ENCODE peak calls at places on chromosome 1, in ten cellular contexts. One of them, this sample, is unnamed.

GRCh38 chr1:10399487-10399917 is 638 bp downstream of the PGD start:
- ATAC-seq in gastroesophageal sphincter: no peak
- ATAC-seq in activated CD4-positive, alpha-beta T cell treated with anti-CD3 and anti-CD28 coated beads for 36 hours: no peak
- ATAC-seq in sciatic nerve: no peak
- ATAC-seq in aorta: no peak
- ATAC-seq in effector memory CD8-positive, alpha-beta T cell: no peak
- ATAC-seq in body of pancreas: no peak
- ATAC-seq in stimulated activated effector memory CD8-positive, alpha-beta T cell treated with anti-CD3 and anti-CD28 coated beads, Interleukin-12 subunit alpha, Interleukin-12 subunit beta, amount 100 ng/mL, for 72 hours: no peak
- ATAC-seq in activated T-cell treated with anti-CD3 and anti-CD28 coated beads, Interleukin-2, amount 50 U/mL, for 4 hours: no peak
- ATAC-seq in activated CD8-positive, alpha-beta T cell treated with anti-CD3 and anti-CD28 coated beads, Interleukin-2, amount 10 ng/mL, durations not matched to agents 7 days and 5 days: no peak
- ATAC-seq in this sample: no peak

GRCh38 chr1:46062651-46063319 is 69.6 kb downstream of the PIK3R3 start:
- ATAC-seq in activated CD8-positive, alpha-beta T cell treated with anti-CD3 and anti-CD28 coated beads, Interleukin-2, amount 10 ng/mL, durations not matched to agents 7 days and 5 days: peak; percentile 64
- ATAC-seq in gastroesophageal sphincter: no peak
- ATAC-seq in activated T-cell treated with anti-CD3 and anti-CD28 coated beads, Interleukin-2, amount 50 U/mL, for 4 hours: peak; percentile 54
- ATAC-seq in sciatic nerve: no peak
- ATAC-seq in body of pancreas: no peak
- ATAC-seq in activated CD4-positive, alpha-beta T cell treated with anti-CD3 and anti-CD28 coated beads for 36 hours: peak; percentile 68
- ATAC-seq in effector memory CD8-positive, alpha-beta T cell: peak; percentile 47
- ATAC-seq in aorta: no peak
- ATAC-seq in stimulated activated effector memory CD8-positive, alpha-beta T cell treated with anti-CD3 and anti-CD28 coated beads, Interleukin-12 subunit alpha, Interleukin-12 subunit beta, amount 100 ng/mL, for 72 hours: peak; percentile 48
- ATAC-seq in this sample: peak; percentile 45

GRCh38 chr1:56910441-56910985 is 55.3 kb downstream of the C8B start:
- ATAC-seq in activated CD8-positive, alpha-beta T cell treated with anti-CD3 and anti-CD28 coated beads, Interleukin-2, amount 10 ng/mL, durations not matched to agents 7 days and 5 days: no peak
- ATAC-seq in gastroesophageal sphincter: peak; percentile 35
- ATAC-seq in body of pancreas: peak; percentile 93
- ATAC-seq in effector memory CD8-positive, alpha-beta T cell: no peak
- ATAC-seq in activated T-cell treated with anti-CD3 and anti-CD28 coated beads, Interleukin-2, amount 50 U/mL, for 4 hours: no peak
- ATAC-seq in sciatic nerve: peak; percentile 50
- ATAC-seq in stimulated activated effector memory CD8-positive, alpha-beta T cell treated with anti-CD3 and anti-CD28 coated beads, Interleukin-12 subunit alpha, Interleukin-12 subunit beta, amount 100 ng/mL, for 72 hours: peak; percentile 19
- ATAC-seq in aorta: peak; percentile 47
- ATAC-seq in activated CD4-positive, alpha-beta T cell treated with anti-CD3 and anti-CD28 coated beads for 36 hours: no peak
- ATAC-seq in this sample: no peak

GRCh38 chr1:243542726-243543415 is 287.0 kb downstream of the SDCCAG8 start:
- ATAC-seq in activated T-cell treated with anti-CD3 and anti-CD28 coated beads, Interleukin-2, amount 50 U/mL, for 4 hours: no peak
- ATAC-seq in activated CD8-positive, alpha-beta T cell treated with anti-CD3 and anti-CD28 coated beads, Interleukin-2, amount 10 ng/mL, durations not matched to agents 7 days and 5 days: no peak
- ATAC-seq in aorta: no peak
- ATAC-seq in body of pancreas: no peak
- ATAC-seq in gastroesophageal sphincter: no peak
- ATAC-seq in stimulated activated effector memory CD8-positive, alpha-beta T cell treated with anti-CD3 and anti-CD28 coated beads, Interleukin-12 subunit alpha, Interleukin-12 subunit beta, amount 100 ng/mL, for 72 hours: no peak
- ATAC-seq in effector memory CD8-positive, alpha-beta T cell: no peak
- ATAC-seq in sciatic nerve: no peak
- ATAC-seq in activated CD4-positive, alpha-beta T cell treated with anti-CD3 and anti-CD28 coated beads for 36 hours: no peak
- ATAC-seq in this sample: no peak

GRCh38 chr1:8097077-8097799 is 71.1 kb upstream of the ERRFI1 start:
- ATAC-seq in activated CD4-positive, alpha-beta T cell treated with anti-CD3 and anti-CD28 coated beads for 36 hours: peak; percentile 91
- ATAC-seq in body of pancreas: peak; percentile 61
- ATAC-seq in sciatic nerve: no peak
- ATAC-seq in stimulated activated effector memory CD8-positive, alpha-beta T cell treated with anti-CD3 and anti-CD28 coated beads, Interleukin-12 subunit alpha, Interleukin-12 subunit beta, amount 100 ng/mL, for 72 hours: peak; percentile 98
- ATAC-seq in activated T-cell treated with anti-CD3 and anti-CD28 coated beads, Interleukin-2, amount 50 U/mL, for 4 hours: peak; percentile 98
- ATAC-seq in activated CD8-positive, alpha-beta T cell treated with anti-CD3 and anti-CD28 coated beads, Interleukin-2, amount 10 ng/mL, durations not matched to agents 7 days and 5 days: peak; percentile 55
- ATAC-seq in effector memory CD8-positive, alpha-beta T cell: peak; percentile 52
- ATAC-seq in gastroesophageal sphincter: no peak
- ATAC-seq in aorta: peak; percentile 63
- ATAC-seq in this sample: peak; percentile 95

GRCh38 chr1:160359559-160360226 is 7.2 kb upstream of the NHLH1 start:
- ATAC-seq in body of pancreas: no peak
- ATAC-seq in sciatic nerve: no peak
- ATAC-seq in activated CD4-positive, alpha-beta T cell treated with anti-CD3 and anti-CD28 coated beads for 36 hours: no peak
- ATAC-seq in activated CD8-positive, alpha-beta T cell treated with anti-CD3 and anti-CD28 coated beads, Interleukin-2, amount 10 ng/mL, durations not matched to agents 7 days and 5 days: no peak
- ATAC-seq in stimulated activated effector memory CD8-positive, alpha-beta T cell treated with anti-CD3 and anti-CD28 coated beads, Interleukin-12 subunit alpha, Interleukin-12 subunit beta, amount 100 ng/mL, for 72 hours: no peak
- ATAC-seq in effector memory CD8-positive, alpha-beta T cell: no peak
- ATAC-seq in aorta: no peak
- ATAC-seq in activated T-cell treated with anti-CD3 and anti-CD28 coated beads, Interleukin-2, amount 50 U/mL, for 4 hours: no peak
- ATAC-seq in gastroesophageal sphincter: no peak
- ATAC-seq in this sample: no peak

GRCh38 chr1:9659328-9659727 is 7.8 kb downstream of the PIK3CD start:
- ATAC-seq in body of pancreas: no peak
- ATAC-seq in activated T-cell treated with anti-CD3 and anti-CD28 coated beads, Interleukin-2, amount 50 U/mL, for 4 hours: no peak
- ATAC-seq in effector memory CD8-positive, alpha-beta T cell: no peak
- ATAC-seq in activated CD8-positive, alpha-beta T cell treated with anti-CD3 and anti-CD28 coated beads, Interleukin-2, amount 10 ng/mL, durations not matched to agents 7 days and 5 days: no peak
- ATAC-seq in activated CD4-positive, alpha-beta T cell treated with anti-CD3 and anti-CD28 coated beads for 36 hours: no peak
- ATAC-seq in stimulated activated effector memory CD8-positive, alpha-beta T cell treated with anti-CD3 and anti-CD28 coated beads, Interleukin-12 subunit alpha, Interleukin-12 subunit beta, amount 100 ng/mL, for 72 hours: no peak
- ATAC-seq in aorta: no peak
- ATAC-seq in sciatic nerve: no peak
- ATAC-seq in gastroesophageal sphincter: no peak
- ATAC-seq in this sample: no peak

GRCh38 chr1:180791806-180792205 is 120.9 kb upstream of the KIAA1614 start:
- ATAC-seq in aorta: no peak
- ATAC-seq in sciatic nerve: no peak
- ATAC-seq in stimulated activated effector memory CD8-positive, alpha-beta T cell treated with anti-CD3 and anti-CD28 coated beads, Interleukin-12 subunit alpha, Interleukin-12 subunit beta, amount 100 ng/mL, for 72 hours: peak; percentile 95
- ATAC-seq in activated T-cell treated with anti-CD3 and anti-CD28 coated beads, Interleukin-2, amount 50 U/mL, for 4 hours: no peak
- ATAC-seq in effector memory CD8-positive, alpha-beta T cell: no peak
- ATAC-seq in gastroesophageal sphincter: no peak
- ATAC-seq in activated CD4-positive, alpha-beta T cell treated with anti-CD3 and anti-CD28 coated beads for 36 hours: peak; percentile 88
- ATAC-seq in activated CD8-positive, alpha-beta T cell treated with anti-CD3 and anti-CD28 coated beads, Interleukin-2, amount 10 ng/mL, durations not matched to agents 7 days and 5 days: peak; percentile 55
- ATAC-seq in body of pancreas: no peak
- ATAC-seq in this sample: peak; percentile 99

GRCh38 chr1:212212901-212213300 is 72.3 kb upstream of the PPP2R5A start:
- ATAC-seq in effector memory CD8-positive, alpha-beta T cell: no peak
- ATAC-seq in gastroesophageal sphincter: no peak
- ATAC-seq in stimulated activated effector memory CD8-positive, alpha-beta T cell treated with anti-CD3 and anti-CD28 coated beads, Interleukin-12 subunit alpha, Interleukin-12 subunit beta, amount 100 ng/mL, for 72 hours: no peak
- ATAC-seq in aorta: no peak
- ATAC-seq in activated CD4-positive, alpha-beta T cell treated with anti-CD3 and anti-CD28 coated beads for 36 hours: no peak
- ATAC-seq in sciatic nerve: peak; percentile 94
- ATAC-seq in activated T-cell treated with anti-CD3 and anti-CD28 coated beads, Interleukin-2, amount 50 U/mL, for 4 hours: no peak
- ATAC-seq in activated CD8-positive, alpha-beta T cell treated with anti-CD3 and anti-CD28 coated beads, Interleukin-2, amount 10 ng/mL, durations not matched to agents 7 days and 5 days: no peak
- ATAC-seq in body of pancreas: no peak
- ATAC-seq in this sample: no peak

GRCh38 chr1:21725738-21726392 is 56.7 kb upstream of the RAP1GAP start:
- ATAC-seq in activated CD4-positive, alpha-beta T cell treated with anti-CD3 and anti-CD28 coated beads for 36 hours: no peak
- ATAC-seq in gastroesophageal sphincter: no peak
- ATAC-seq in stimulated activated effector memory CD8-positive, alpha-beta T cell treated with anti-CD3 and anti-CD28 coated beads, Interleukin-12 subunit alpha, Interleukin-12 subunit beta, amount 100 ng/mL, for 72 hours: no peak
- ATAC-seq in body of pancreas: no peak
- ATAC-seq in effector memory CD8-positive, alpha-beta T cell: no peak
- ATAC-seq in activated T-cell treated with anti-CD3 and anti-CD28 coated beads, Interleukin-2, amount 50 U/mL, for 4 hours: no peak
- ATAC-seq in aorta: no peak
- ATAC-seq in activated CD8-positive, alpha-beta T cell treated with anti-CD3 and anti-CD28 coated beads, Interleukin-2, amount 10 ng/mL, durations not matched to agents 7 days and 5 days: no peak
- ATAC-seq in sciatic nerve: no peak
- ATAC-seq in this sample: no peak

GRCh38 chr1:213284626-213285025 is 233.6 kb downstream of the RPS6KC1 start:
- ATAC-seq in body of pancreas: no peak
- ATAC-seq in gastroesophageal sphincter: no peak
- ATAC-seq in effector memory CD8-positive, alpha-beta T cell: no peak
- ATAC-seq in activated CD4-positive, alpha-beta T cell treated with anti-CD3 and anti-CD28 coated beads for 36 hours: no peak
- ATAC-seq in stimulated activated effector memory CD8-positive, alpha-beta T cell treated with anti-CD3 and anti-CD28 coated beads, Interleukin-12 subunit alpha, Interleukin-12 subunit beta, amount 100 ng/mL, for 72 hours: no peak
- ATAC-seq in activated CD8-positive, alpha-beta T cell treated with anti-CD3 and anti-CD28 coated beads, Interleukin-2, amount 10 ng/mL, durations not matched to agents 7 days and 5 days: no peak
- ATAC-seq in sciatic nerve: no peak
- ATAC-seq in aorta: no peak
- ATAC-seq in activated T-cell treated with anti-CD3 and anti-CD28 coated beads, Interleukin-2, amount 50 U/mL, for 4 hours: no peak
- ATAC-seq in this sample: no peak

GRCh38 chr1:204432708-204433107 is 21.1 kb upstream of the PPP1R15B start:
- ATAC-seq in stimulated activated effector memory CD8-positive, alpha-beta T cell treated with anti-CD3 and anti-CD28 coated beads, Interleukin-12 subunit alpha, Interleukin-12 subunit beta, amount 100 ng/mL, for 72 hours: no peak
- ATAC-seq in activated CD4-positive, alpha-beta T cell treated with anti-CD3 and anti-CD28 coated beads for 36 hours: no peak
- ATAC-seq in sciatic nerve: no peak
- ATAC-seq in gastroesophageal sphincter: no peak
- ATAC-seq in activated T-cell treated with anti-CD3 and anti-CD28 coated beads, Interleukin-2, amount 50 U/mL, for 4 hours: no peak
- ATAC-seq in effector memory CD8-positive, alpha-beta T cell: no peak
- ATAC-seq in activated CD8-positive, alpha-beta T cell treated with anti-CD3 and anti-CD28 coated beads, Interleukin-2, amount 10 ng/mL, durations not matched to agents 7 days and 5 days: no peak
- ATAC-seq in body of pancreas: no peak
- ATAC-seq in aorta: no peak
- ATAC-seq in this sample: no peak

GRCh38 chr1:168942165-168942564 is 164.3 kb upstream of the ATP1B1 start:
- ATAC-seq in activated CD8-positive, alpha-beta T cell treated with anti-CD3 and anti-CD28 coated beads, Interleukin-2, amount 10 ng/mL, durations not matched to agents 7 days and 5 days: no peak
- ATAC-seq in activated CD4-positive, alpha-beta T cell treated with anti-CD3 and anti-CD28 coated beads for 36 hours: no peak
- ATAC-seq in effector memory CD8-positive, alpha-beta T cell: no peak
- ATAC-seq in activated T-cell treated with anti-CD3 and anti-CD28 coated beads, Interleukin-2, amount 50 U/mL, for 4 hours: no peak
- ATAC-seq in stimulated activated effector memory CD8-positive, alpha-beta T cell treated with anti-CD3 and anti-CD28 coated beads, Interleukin-12 subunit alpha, Interleukin-12 subunit beta, amount 100 ng/mL, for 72 hours: no peak
- ATAC-seq in aorta: no peak
- ATAC-seq in gastroesophageal sphincter: no peak
- ATAC-seq in body of pancreas: no peak
- ATAC-seq in sciatic nerve: no peak
- ATAC-seq in this sample: no peak

GRCh38 chr1:55107989-55108388 is 68.6 kb downstream of the PCSK9 start:
- ATAC-seq in activated T-cell treated with anti-CD3 and anti-CD28 coated beads, Interleukin-2, amount 50 U/mL, for 4 hours: no peak
- ATAC-seq in stimulated activated effector memory CD8-positive, alpha-beta T cell treated with anti-CD3 and anti-CD28 coated beads, Interleukin-12 subunit alpha, Interleukin-12 subunit beta, amount 100 ng/mL, for 72 hours: no peak
- ATAC-seq in activated CD8-positive, alpha-beta T cell treated with anti-CD3 and anti-CD28 coated beads, Interleukin-2, amount 10 ng/mL, durations not matched to agents 7 days and 5 days: no peak
- ATAC-seq in effector memory CD8-positive, alpha-beta T cell: no peak
- ATAC-seq in body of pancreas: no peak
- ATAC-seq in activated CD4-positive, alpha-beta T cell treated with anti-CD3 and anti-CD28 coated beads for 36 hours: no peak
- ATAC-seq in gastroesophageal sphincter: no peak
- ATAC-seq in aorta: no peak
- ATAC-seq in sciatic nerve: no peak
- ATAC-seq in this sample: no peak

GRCh38 chr1:221118176-221118937 is 239.1 kb downstream of the HLX start:
- ATAC-seq in sciatic nerve: no peak
- ATAC-seq in activated CD4-positive, alpha-beta T cell treated with anti-CD3 and anti-CD28 coated beads for 36 hours: no peak
- ATAC-seq in gastroesophageal sphincter: no peak
- ATAC-seq in activated T-cell treated with anti-CD3 and anti-CD28 coated beads, Interleukin-2, amount 50 U/mL, for 4 hours: no peak
- ATAC-seq in activated CD8-positive, alpha-beta T cell treated with anti-CD3 and anti-CD28 coated beads, Interleukin-2, amount 10 ng/mL, durations not matched to agents 7 days and 5 days: no peak
- ATAC-seq in body of pancreas: no peak
- ATAC-seq in stimulated activated effector memory CD8-positive, alpha-beta T cell treated with anti-CD3 and anti-CD28 coated beads, Interleukin-12 subunit alpha, Interleukin-12 subunit beta, amount 100 ng/mL, for 72 hours: no peak
- ATAC-seq in effector memory CD8-positive, alpha-beta T cell: no peak
- ATAC-seq in aorta: no peak
- ATAC-seq in this sample: no peak

GRCh38 chr1:155139895-155140629 is at the start of gene DPM3:
- ATAC-seq in sciatic nerve: peak; percentile 89
- ATAC-seq in activated T-cell treated with anti-CD3 and anti-CD28 coated beads, Interleukin-2, amount 50 U/mL, for 4 hours: peak; percentile 78
- ATAC-seq in activated CD8-positive, alpha-beta T cell treated with anti-CD3 and anti-CD28 coated beads, Interleukin-2, amount 10 ng/mL, durations not matched to agents 7 days and 5 days: peak; percentile 77
- ATAC-seq in stimulated activated effector memory CD8-positive, alpha-beta T cell treated with anti-CD3 and anti-CD28 coated beads, Interleukin-12 subunit alpha, Interleukin-12 subunit beta, amount 100 ng/mL, for 72 hours: peak; percentile 85
- ATAC-seq in activated CD4-positive, alpha-beta T cell treated with anti-CD3 and anti-CD28 coated beads for 36 hours: peak; percentile 82
- ATAC-seq in gastroesophageal sphincter: peak; percentile 75
- ATAC-seq in aorta: peak; percentile 82
- ATAC-seq in effector memory CD8-positive, alpha-beta T cell: peak; percentile 62
- ATAC-seq in body of pancreas: peak; percentile 68
- ATAC-seq in this sample: peak; percentile 79

GRCh38 chr1:67632356-67632755 is 52.6 kb upstream of the GADD45A start:
- ATAC-seq in stimulated activated effector memory CD8-positive, alpha-beta T cell treated with anti-CD3 and anti-CD28 coated beads, Interleukin-12 subunit alpha, Interleukin-12 subunit beta, amount 100 ng/mL, for 72 hours: no peak
- ATAC-seq in activated T-cell treated with anti-CD3 and anti-CD28 coated beads, Interleukin-2, amount 50 U/mL, for 4 hours: no peak
- ATAC-seq in activated CD8-positive, alpha-beta T cell treated with anti-CD3 and anti-CD28 coated beads, Interleukin-2, amount 10 ng/mL, durations not matched to agents 7 days and 5 days: no peak
- ATAC-seq in activated CD4-positive, alpha-beta T cell treated with anti-CD3 and anti-CD28 coated beads for 36 hours: no peak
- ATAC-seq in body of pancreas: no peak
- ATAC-seq in aorta: no peak
- ATAC-seq in effector memory CD8-positive, alpha-beta T cell: no peak
- ATAC-seq in gastroesophageal sphincter: no peak
- ATAC-seq in sciatic nerve: no peak
- ATAC-seq in this sample: no peak

GRCh38 chr1:157961805-157962762 is 31.4 kb upstream of the KIRREL1 start:
- ATAC-seq in gastroesophageal sphincter: no peak
- ATAC-seq in activated T-cell treated with anti-CD3 and anti-CD28 coated beads, Interleukin-2, amount 50 U/mL, for 4 hours: peak; percentile 59
- ATAC-seq in aorta: no peak
- ATAC-seq in effector memory CD8-positive, alpha-beta T cell: no peak
- ATAC-seq in sciatic nerve: no peak
- ATAC-seq in activated CD8-positive, alpha-beta T cell treated with anti-CD3 and anti-CD28 coated beads, Interleukin-2, amount 10 ng/mL, durations not matched to agents 7 days and 5 days: no peak
- ATAC-seq in stimulated activated effector memory CD8-positive, alpha-beta T cell treated with anti-CD3 and anti-CD28 coated beads, Interleukin-12 subunit alpha, Interleukin-12 subunit beta, amount 100 ng/mL, for 72 hours: peak; percentile 84
- ATAC-seq in activated CD4-positive, alpha-beta T cell treated with anti-CD3 and anti-CD28 coated beads for 36 hours: peak; percentile 74
- ATAC-seq in body of pancreas: peak; percentile 49
- ATAC-seq in this sample: peak; percentile 87

GRCh38 chr1:110556471-110556807 is 37.5 kb upstream of the KCNA10 start:
- ATAC-seq in gastroesophageal sphincter: peak; percentile 23
- ATAC-seq in activated CD4-positive, alpha-beta T cell treated with anti-CD3 and anti-CD28 coated beads for 36 hours: no peak
- ATAC-seq in activated T-cell treated with anti-CD3 and anti-CD28 coated beads, Interleukin-2, amount 50 U/mL, for 4 hours: no peak
- ATAC-seq in effector memory CD8-positive, alpha-beta T cell: no peak
- ATAC-seq in sciatic nerve: peak; percentile 85
- ATAC-seq in stimulated activated effector memory CD8-positive, alpha-beta T cell treated with anti-CD3 and anti-CD28 coated beads, Interleukin-12 subunit alpha, Interleukin-12 subunit beta, amount 100 ng/mL, for 72 hours: no peak
- ATAC-seq in body of pancreas: no peak
- ATAC-seq in activated CD8-positive, alpha-beta T cell treated with anti-CD3 and anti-CD28 coated beads, Interleukin-2, amount 10 ng/mL, durations not matched to agents 7 days and 5 days: no peak
- ATAC-seq in aorta: no peak
- ATAC-seq in this sample: no peak

GRCh38 chr1:43835141-43836021 is 98.2 kb upstream of the ARTN start:
- ATAC-seq in effector memory CD8-positive, alpha-beta T cell: no peak
- ATAC-seq in activated T-cell treated with anti-CD3 and anti-CD28 coated beads, Interleukin-2, amount 50 U/mL, for 4 hours: no peak
- ATAC-seq in activated CD4-positive, alpha-beta T cell treated with anti-CD3 and anti-CD28 coated beads for 36 hours: no peak
- ATAC-seq in stimulated activated effector memory CD8-positive, alpha-beta T cell treated with anti-CD3 and anti-CD28 coated beads, Interleukin-12 subunit alpha, Interleukin-12 subunit beta, amount 100 ng/mL, for 72 hours: no peak
- ATAC-seq in body of pancreas: no peak
- ATAC-seq in activated CD8-positive, alpha-beta T cell treated with anti-CD3 and anti-CD28 coated beads, Interleukin-2, amount 10 ng/mL, durations not matched to agents 7 days and 5 days: no peak
- ATAC-seq in aorta: peak; percentile 64
- ATAC-seq in sciatic nerve: peak; percentile 75
- ATAC-seq in gastroesophageal sphincter: no peak
- ATAC-seq in this sample: no peak

GRCh38 chr1:225949041-225949440 is 8.0 kb upstream of the LEFTY2 start:
- ATAC-seq in body of pancreas: no peak
- ATAC-seq in activated T-cell treated with anti-CD3 and anti-CD28 coated beads, Interleukin-2, amount 50 U/mL, for 4 hours: no peak
- ATAC-seq in activated CD8-positive, alpha-beta T cell treated with anti-CD3 and anti-CD28 coated beads, Interleukin-2, amount 10 ng/mL, durations not matched to agents 7 days and 5 days: no peak
- ATAC-seq in activated CD4-positive, alpha-beta T cell treated with anti-CD3 and anti-CD28 coated beads for 36 hours: no peak
- ATAC-seq in gastroesophageal sphincter: no peak
- ATAC-seq in aorta: no peak
- ATAC-seq in stimulated activated effector memory CD8-positive, alpha-beta T cell treated with anti-CD3 and anti-CD28 coated beads, Interleukin-12 subunit alpha, Interleukin-12 subunit beta, amount 100 ng/mL, for 72 hours: no peak
- ATAC-seq in effector memory CD8-positive, alpha-beta T cell: no peak
- ATAC-seq in sciatic nerve: no peak
- ATAC-seq in this sample: no peak

GRCh38 chr1:203410117-203410900 is 59.4 kb upstream of the FMOD start:
- ATAC-seq in activated T-cell treated with anti-CD3 and anti-CD28 coated beads, Interleukin-2, amount 50 U/mL, for 4 hours: no peak
- ATAC-seq in stimulated activated effector memory CD8-positive, alpha-beta T cell treated with anti-CD3 and anti-CD28 coated beads, Interleukin-12 subunit alpha, Interleukin-12 subunit beta, amount 100 ng/mL, for 72 hours: no peak
- ATAC-seq in sciatic nerve: peak; percentile 35
- ATAC-seq in gastroesophageal sphincter: no peak
- ATAC-seq in activated CD4-positive, alpha-beta T cell treated with anti-CD3 and anti-CD28 coated beads for 36 hours: no peak
- ATAC-seq in aorta: peak; percentile 58
- ATAC-seq in body of pancreas: no peak
- ATAC-seq in activated CD8-positive, alpha-beta T cell treated with anti-CD3 and anti-CD28 coated beads, Interleukin-2, amount 10 ng/mL, durations not matched to agents 7 days and 5 days: no peak
- ATAC-seq in effector memory CD8-positive, alpha-beta T cell: no peak
- ATAC-seq in this sample: no peak

GRCh38 chr1:192382758-192383157 is 66.0 kb downstream of the RGS21 start:
- ATAC-seq in gastroesophageal sphincter: no peak
- ATAC-seq in sciatic nerve: no peak
- ATAC-seq in activated CD4-positive, alpha-beta T cell treated with anti-CD3 and anti-CD28 coated beads for 36 hours: no peak
- ATAC-seq in activated CD8-positive, alpha-beta T cell treated with anti-CD3 and anti-CD28 coated beads, Interleukin-2, amount 10 ng/mL, durations not matched to agents 7 days and 5 days: no peak
- ATAC-seq in effector memory CD8-positive, alpha-beta T cell: no peak
- ATAC-seq in stimulated activated effector memory CD8-positive, alpha-beta T cell treated with anti-CD3 and anti-CD28 coated beads, Interleukin-12 subunit alpha, Interleukin-12 subunit beta, amount 100 ng/mL, for 72 hours: no peak
- ATAC-seq in activated T-cell treated with anti-CD3 and anti-CD28 coated beads, Interleukin-2, amount 50 U/mL, for 4 hours: no peak
- ATAC-seq in body of pancreas: no peak
- ATAC-seq in aorta: no peak
- ATAC-seq in this sample: no peak

GRCh38 chr1:31478167-31478566 is 65.2 kb downstream of the SERINC2 start:
- ATAC-seq in sciatic nerve: no peak
- ATAC-seq in aorta: no peak
- ATAC-seq in stimulated activated effector memory CD8-positive, alpha-beta T cell treated with anti-CD3 and anti-CD28 coated beads, Interleukin-12 subunit alpha, Interleukin-12 subunit beta, amount 100 ng/mL, for 72 hours: no peak
- ATAC-seq in gastroesophageal sphincter: no peak
- ATAC-seq in effector memory CD8-positive, alpha-beta T cell: no peak
- ATAC-seq in activated CD8-positive, alpha-beta T cell treated with anti-CD3 and anti-CD28 coated beads, Interleukin-2, amount 10 ng/mL, durations not matched to agents 7 days and 5 days: no peak
- ATAC-seq in activated T-cell treated with anti-CD3 and anti-CD28 coated beads, Interleukin-2, amount 50 U/mL, for 4 hours: no peak
- ATAC-seq in body of pancreas: no peak
- ATAC-seq in activated CD4-positive, alpha-beta T cell treated with anti-CD3 and anti-CD28 coated beads for 36 hours: no peak
- ATAC-seq in this sample: no peak

GRCh38 chr1:167328762-167329483 is 108.2 kb downstream of the POU2F1 start:
- ATAC-seq in activated T-cell treated with anti-CD3 and anti-CD28 coated beads, Interleukin-2, amount 50 U/mL, for 4 hours: no peak
- ATAC-seq in body of pancreas: no peak
- ATAC-seq in effector memory CD8-positive, alpha-beta T cell: peak; percentile 27
- ATAC-seq in stimulated activated effector memory CD8-positive, alpha-beta T cell treated with anti-CD3 and anti-CD28 coated beads, Interleukin-12 subunit alpha, Interleukin-12 subunit beta, amount 100 ng/mL, for 72 hours: no peak
- ATAC-seq in aorta: no peak
- ATAC-seq in activated CD8-positive, alpha-beta T cell treated with anti-CD3 and anti-CD28 coated beads, Interleukin-2, amount 10 ng/mL, durations not matched to agents 7 days and 5 days: no peak
- ATAC-seq in sciatic nerve: no peak
- ATAC-seq in gastroesophageal sphincter: no peak
- ATAC-seq in activated CD4-positive, alpha-beta T cell treated with anti-CD3 and anti-CD28 coated beads for 36 hours: no peak
- ATAC-seq in this sample: no peak

GRCh38 chr1:150874455-150875196 is 1.8 kb downstream of the ARNT start:
- ATAC-seq in activated CD8-positive, alpha-beta T cell treated with anti-CD3 and anti-CD28 coated beads, Interleukin-2, amount 10 ng/mL, durations not matched to agents 7 days and 5 days: no peak
- ATAC-seq in activated T-cell treated with anti-CD3 and anti-CD28 coated beads, Interleukin-2, amount 50 U/mL, for 4 hours: no peak
- ATAC-seq in stimulated activated effector memory CD8-positive, alpha-beta T cell treated with anti-CD3 and anti-CD28 coated beads, Interleukin-12 subunit alpha, Interleukin-12 subunit beta, amount 100 ng/mL, for 72 hours: no peak
- ATAC-seq in sciatic nerve: no peak
- ATAC-seq in body of pancreas: no peak
- ATAC-seq in effector memory CD8-positive, alpha-beta T cell: no peak
- ATAC-seq in aorta: no peak
- ATAC-seq in activated CD4-positive, alpha-beta T cell treated with anti-CD3 and anti-CD28 coated beads for 36 hours: no peak
- ATAC-seq in gastroesophageal sphincter: no peak
- ATAC-seq in this sample: no peak

GRCh38 chr1:218350909-218351616 is 5.9 kb downstream of the TGFB2 start:
- ATAC-seq in stimulated activated effector memory CD8-positive, alpha-beta T cell treated with anti-CD3 and anti-CD28 coated beads, Interleukin-12 subunit alpha, Interleukin-12 subunit beta, amount 100 ng/mL, for 72 hours: no peak
- ATAC-seq in activated CD8-positive, alpha-beta T cell treated with anti-CD3 and anti-CD28 coated beads, Interleukin-2, amount 10 ng/mL, durations not matched to agents 7 days and 5 days: no peak
- ATAC-seq in body of pancreas: no peak
- ATAC-seq in sciatic nerve: no peak
- ATAC-seq in activated CD4-positive, alpha-beta T cell treated with anti-CD3 and anti-CD28 coated beads for 36 hours: peak; percentile 24
- ATAC-seq in activated T-cell treated with anti-CD3 and anti-CD28 coated beads, Interleukin-2, amount 50 U/mL, for 4 hours: peak; percentile 12
- ATAC-seq in aorta: no peak
- ATAC-seq in gastroesophageal sphincter: no peak
- ATAC-seq in effector memory CD8-positive, alpha-beta T cell: peak; percentile 20
- ATAC-seq in this sample: peak; percentile 25

GRCh38 chr1:116001739-116002487 is 25.6 kb downstream of the SLC22A15 start:
- ATAC-seq in aorta: peak; percentile 46
- ATAC-seq in effector memory CD8-positive, alpha-beta T cell: no peak
- ATAC-seq in activated CD4-positive, alpha-beta T cell treated with anti-CD3 and anti-CD28 coated beads for 36 hours: no peak
- ATAC-seq in activated CD8-positive, alpha-beta T cell treated with anti-CD3 and anti-CD28 coated beads, Interleukin-2, amount 10 ng/mL, durations not matched to agents 7 days and 5 days: no peak
- ATAC-seq in body of pancreas: peak; percentile 58
- ATAC-seq in gastroesophageal sphincter: no peak
- ATAC-seq in sciatic nerve: no peak
- ATAC-seq in activated T-cell treated with anti-CD3 and anti-CD28 coated beads, Interleukin-2, amount 50 U/mL, for 4 hours: no peak
- ATAC-seq in stimulated activated effector memory CD8-positive, alpha-beta T cell treated with anti-CD3 and anti-CD28 coated beads, Interleukin-12 subunit alpha, Interleukin-12 subunit beta, amount 100 ng/mL, for 72 hours: no peak
- ATAC-seq in this sample: no peak